ENCODE peak calls at places on chromosomes 13 and 19, in six cellular contexts. T is esophagus muscularis mucosa, Q is SK-N-SH, L is HT1080, F is T-helper 22 cell, X is trophoblast cell. A is an unnamed sample.

GRCh38 chr13:41085961-41086360 is 24.7 kb downstream of the WBP4 start:
- DNase-seq in T (no peak), Q (no peak), L (no peak), F (no peak), X (no peak), A (no peak)

GRCh38 chr19:8393192-8393870 is 3.2 kb downstream of the RAB11B start:
- DNase-seq in T (no peak), Q (no peak), L (no peak), F (no peak), X (no peak), A (no peak)

GRCh38 chr19:47020132-47020805 is 632 bp downstream of the NPAS1 start:
- DNase-seq in T (no peak), Q (peak), L (no peak), F (no peak), X (no peak), A (no peak)

GRCh38 chr13:51276684-51277083 is 54.5 kb downstream of the FAM124A start:
- DNase-seq in T (no peak), Q (no peak), L (no peak), F (no peak), X (no peak), A (no peak)

GRCh38 chr19:28436320-28436719 is 776.6 kb downstream of the UQCRFS1 start:
- DNase-seq in T (no peak), Q (no peak), L (no peak), F (no peak), X (no peak), A (no peak)

GRCh38 chr19:44643605-44644390 is at the start of gene PVR:
- DNase-seq in T (no peak), Q (peak), L (peak), F (no peak), X (peak), A (peak)

GRCh38 chr19:4488496-4488895 is 16.4 kb downstream of the HDGFL2 start:
- DNase-seq in T (no peak), Q (peak), L (no peak), F (no peak), X (no peak), A (no peak)

GRCh38 chr19:7370546-7370945 is 21.8 kb downstream of the ARHGEF18 start:
- DNase-seq in T (no peak), Q (no peak), L (no peak), F (no peak), X (no peak), A (no peak)

GRCh38 chr19:3827306-3827705 is 41.1 kb upstream of the MATK start:
- DNase-seq in T (no peak), Q (no peak), L (no peak), F (no peak), X (no peak), A (no peak)

GRCh38 chr19:51020988-51021651 is 1.6 kb upstream of the KLK10 start:
- DNase-seq in T (no peak), Q (peak), L (peak), F (no peak), X (peak), A (no peak)

GRCh38 chr19:10141479-10141878 is 21.8 kb upstream of the EIF3G start:
- DNase-seq in T (no peak), Q (no peak), L (no peak), F (no peak), X (no peak), A (no peak)

GRCh38 chr19:51327066-51327985 is 14.6 kb downstream of the VSIG10L start:
- DNase-seq in T (no peak), Q (no peak), L (no peak), F (peak), X (no peak), A (no peak)

A was measured in amygdala.